ENCODE peak calls at places on chromosomes 4 and X, in seven cellular contexts. W is glutamatergic neuron, U is heart right ventricle, J is activated B cell treated with CpG ODN at 0.5 μM for 24 hours, L is mesothelial cell of epicardium, N is ovary, Z is uterus. H is an unnamed sample.

GRCh38 chrX:42496239-42496638 is 281.7 kb downstream of the PPP1R2C start:
- DNase-seq in J (no peak), L (no peak), Z (no peak), U (no peak), W (no peak), N (no peak), H (no peak)

GRCh38 chr4:113998026-113998425 is 18.6 kb upstream of the ARSJ start:
- DNase-seq in J (no peak), L (no peak), U (no peak), N (no peak), W (no peak), Z (no peak), H (no peak)

GRCh38 chr4:138175337-138175794 is 66.8 kb downstream of the SLC7A11 start:
- DNase-seq in J (no peak), U (no peak), N (no peak), Z (no peak), W (no peak), L (no peak), H (no peak)

GRCh38 chrX:69387559-69388487 is 116.3 kb upstream of the NALF2 start:
- DNase-seq in W (peak), U (peak), L (peak), J (peak), N (peak), Z (peak), H (peak)

GRCh38 chr4:15779336-15779735 is 1.2 kb downstream of the CD38 start:
- DNase-seq in N (peak), U (peak), W (peak), L (no peak), Z (peak), J (no peak), H (no peak)

GRCh38 chr4:86901864-86902263 is 9.6 kb upstream of the C4orf36 start:
- DNase-seq in W (no peak), Z (no peak), L (no peak), N (no peak), J (no peak), U (no peak), H (no peak)

GRCh38 chr4:108367751-108368150 is 199.0 kb upstream of the LEF1 start:
- DNase-seq in U (no peak), L (no peak), J (no peak), W (no peak), Z (no peak), N (no peak), H (no peak)

GRCh38 chr4:26482508-26483462 is 7.5 kb downstream of the CCKAR start:
- DNase-seq in Z (no peak), J (no peak), U (no peak), N (no peak), W (no peak), L (no peak), H (no peak)

GRCh38 chrX:17032351-17032750 is 85.9 kb downstream of the REPS2 start:
- DNase-seq in W (no peak), J (no peak), N (no peak), L (no peak), Z (peak), U (no peak), H (no peak)

GRCh38 chr4:8215001-8215427 is 15.9 kb downstream of the SH3TC1 start:
- DNase-seq in W (no peak), Z (peak), L (no peak), J (no peak), U (no peak), N (no peak), H (no peak)

GRCh38 chrX:144709841-144710240 is 537.5 kb upstream of the SPANXN1 start:
- DNase-seq in Z (no peak), N (no peak), L (no peak), U (no peak), J (no peak), W (no peak), H (no peak)

GRCh38 chr4:138223191-138223910 is 18.8 kb downstream of the SLC7A11 start:
- DNase-seq in W (no peak), U (no peak), L (no peak), N (no peak), Z (no peak), J (no peak), H (no peak)

GRCh38 chr4:100165809-100166208 is 24.5 kb downstream of the DDIT4L start:
- DNase-seq in L (no peak), W (no peak), J (no peak), N (no peak), Z (no peak), U (no peak), H (no peak)

GRCh38 chrX:95057341-95057740 is 1383.3 kb downstream of the FAM133A start:
- DNase-seq in W (no peak), N (no peak), U (no peak), L (no peak), J (no peak), Z (no peak), H (no peak)

GRCh38 chr4:10159671-10160070 is 43.1 kb upstream of the WDR1 start:
- DNase-seq in Z (no peak), N (no peak), U (no peak), L (no peak), J (no peak), W (no peak), H (no peak)

GRCh38 chr4:109916003-109916399 is 3.3 kb downstream of the EGF start:
- DNase-seq in J (no peak), Z (no peak), W (no peak), U (no peak), N (no peak), L (no peak), H (no peak)

GRCh38 chr4:124650614-124651013 is 61.9 kb downstream of the ANKRD50 start:
- DNase-seq in L (no peak), U (no peak), J (no peak), Z (no peak), N (no peak), W (no peak), H (no peak)

GRCh38 chrX:130575831-130576404 is 174.1 kb downstream of the RBMX2 start:
- DNase-seq in N (peak), U (peak), J (no peak), L (no peak), Z (peak), W (peak), H (no peak)

GRCh38 chrX:106684207-106684606 is 42.3 kb upstream of the RNF128 start:
- DNase-seq in W (no peak), J (no peak), N (no peak), Z (no peak), U (no peak), L (no peak), H (no peak)

GRCh38 chr4:149914101-149914500 is 98.5 kb upstream of the IQCM start:
- DNase-seq in N (no peak), Z (no peak), U (peak), J (no peak), W (no peak), L (no peak), H (no peak)

GRCh38 chrX:72554448-72555140 is 18.0 kb downstream of the HDAC8 start:
- DNase-seq in W (peak), L (no peak), U (no peak), Z (no peak), J (no peak), N (no peak), H (no peak)

GRCh38 chrX:147405764-147406163 is 506.0 kb upstream of the FMR1 start:
- DNase-seq in N (no peak), W (no peak), U (no peak), J (no peak), L (no peak), Z (no peak), H (no peak)

GRCh38 chr4:47531241-47531953 is 46.3 kb downstream of the ATP10D start:
- DNase-seq in W (no peak), Z (no peak), N (no peak), J (no peak), U (peak), L (no peak), H (no peak)

GRCh38 chr4:8641931-8642650 is 49.5 kb downstream of the CPZ start:
- DNase-seq in U (no peak), N (peak), W (no peak), J (no peak), Z (no peak), L (peak), H (no peak)

GRCh38 chr4:158446106-158446505 is 75.6 kb upstream of the RXFP1 start:
- DNase-seq in L (no peak), W (no peak), Z (no peak), N (no peak), U (no peak), J (no peak), H (no peak)

GRCh38 chr4:139988863-139989765 is 164.9 kb downstream of the MAML3 start:
- DNase-seq in W (no peak), J (no peak), Z (peak), N (no peak), L (no peak), U (peak), H (no peak)

GRCh38 chrX:106987488-106987887 is 12.5 kb downstream of the MORC4 start:
- DNase-seq in U (no peak), J (no peak), W (no peak), N (no peak), Z (no peak), L (no peak), H (no peak)

GRCh38 chr4:147078875-147079658 is 133.4 kb upstream of the TTC29 start:
- DNase-seq in N (no peak), W (no peak), Z (peak), J (no peak), U (peak), L (peak), H (no peak)

GRCh38 chr4:30836231-30836630 is 116.1 kb downstream of the PCDH7 start:
- DNase-seq in L (no peak), N (no peak), Z (no peak), U (no peak), J (no peak), W (no peak), H (no peak)

GRCh38 chrX:143623657-143624056 is 12.2 kb downstream of the SLITRK4 start:
- DNase-seq in J (no peak), Z (no peak), N (no peak), W (no peak), U (no peak), L (no peak), H (no peak)

GRCh38 chr4:56435748-56436442 is at the start of gene PAICS:
- DNase-seq in L (peak), U (peak), W (peak), Z (peak), N (peak), J (peak), H (peak)

GRCh38 chr4:20493761-20494353 is 206.4 kb upstream of the PACRGL start:
- DNase-seq in W (no peak), U (no peak), N (no peak), L (no peak), J (no peak), Z (no peak), H (no peak)

GRCh38 chr4:31084806-31085416 is 364.7 kb downstream of the PCDH7 start:
- DNase-seq in L (no peak), J (no peak), W (peak), Z (no peak), N (no peak), U (no peak), H (no peak)

GRCh38 chr4:179595671-179596410 is 2153.6 kb upstream of the AGA start:
- DNase-seq in Z (no peak), N (no peak), U (no peak), W (no peak), L (no peak), J (no peak), H (no peak)

GRCh38 chrX:150036181-150036580 is 97.9 kb upstream of the EOLA2 start:
- DNase-seq in L (no peak), Z (no peak), W (no peak), U (no peak), J (no peak), N (no peak), H (no peak)

GRCh38 chrX:135740683-135741149 is 27.3 kb downstream of the CT45A3 start:
- DNase-seq in W (peak), U (no peak), Z (no peak), J (no peak), L (no peak), N (no peak), H (peak)
- TF ChIP-seq CTCF in W (peak), U (no peak), Z (no peak), J (no peak), L (no peak), N (no peak), H (peak)

GRCh38 chr4:135718019-135718418 is 1516.4 kb upstream of the PABPC4L start:
- DNase-seq in L (no peak), W (no peak), Z (no peak), J (no peak), U (no peak), N (no peak), H (no peak)
- TF ChIP-seq CTCF in L (no peak), W (no peak), Z (no peak), J (no peak), U (peak), N (no peak), H (peak)

DNA sequence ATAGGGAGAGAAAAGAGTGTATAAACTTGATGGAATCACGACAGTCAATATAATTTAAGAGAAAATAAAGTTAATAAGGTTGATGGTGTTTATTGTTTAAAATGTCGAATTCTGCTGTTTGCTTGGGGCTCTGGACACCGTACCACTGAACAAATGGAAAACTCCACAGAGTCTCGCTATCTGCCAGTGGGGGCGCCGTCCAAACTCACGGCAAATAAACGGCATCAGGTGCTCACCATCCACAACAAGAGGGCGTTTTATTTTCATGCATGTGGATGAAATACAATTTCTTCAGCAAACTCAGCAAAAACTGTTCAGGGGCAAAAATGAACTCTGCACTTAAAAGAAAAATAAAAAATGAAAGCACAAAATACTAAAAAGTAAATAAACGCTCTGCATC is 46.6 kb upstream of the FAM47C start:
- DNase-seq in Z (no peak), N (no peak), J (no peak), U (no peak), W (peak), L (no peak), H (no peak)
- TF ChIP-seq CTCF in Z (no peak), N (no peak), J (no peak), U (no peak), W (no peak), L (peak), H (no peak)

GRCh38 chrX:116204947-116205346 is 34.4 kb downstream of the AGTR2 start:
- DNase-seq in Z (no peak), N (no peak), J (no peak), L (no peak), W (no peak), U (no peak), H (no peak)
- TF ChIP-seq CTCF in Z (peak), N (no peak), J (no peak), L (peak), W (peak), U (peak), H (peak)

GRCh38 chrX:1925053-1925481 is 310.2 kb downstream of the ASMT start:
- DNase-seq in U (no peak), J (no peak), N (no peak), Z (no peak), W (peak), L (no peak), H (no peak)
- TF ChIP-seq CTCF in U (no peak), J (no peak), N (no peak), Z (no peak), W (no peak), L (no peak), H (no peak)

H was measured in D721Med.